ENCODE peak calls at places on chromosomes 5 and 9, in six cellular contexts. G, W, P, L, J and F are unnamed samples.

GRCh38 chr9:108445431-108446018 is 410.3 kb downstream of the ACTL7B start:
- DNase-seq in L (peak; percentile 66), W (no peak), P (no peak), J (no peak), G (no peak), F (no peak)

GRCh38 chr5:140182803-140183367 is 7.9 kb downstream of the CYSTM1 start:
- DNase-seq in W (no peak), G (no peak), L (no peak), P (peak; percentile 15), J (no peak), F (no peak)

GRCh38 chr5:60597570-60597969 is 102.4 kb downstream of the DEPDC1B start:
- DNase-seq in G (no peak), W (no peak), L (no peak), P (no peak), J (no peak), F (no peak)

GRCh38 chr5:163104496-163104895 is 332.9 kb upstream of the CCNG1 start:
- DNase-seq in J (no peak), L (no peak), P (no peak), G (no peak), W (no peak), F (no peak)

GRCh38 chr5:36655171-36655570 is 48.8 kb downstream of the SLC1A3 start:
- DNase-seq in J (no peak), L (peak; percentile 33), W (no peak), P (no peak), G (no peak), F (no peak)

GRCh38 chr5:115699967-115700366 is 74.1 kb upstream of the TMED7 start:
- DNase-seq in G (no peak), L (no peak), P (no peak), W (no peak), J (no peak), F (no peak)

GRCh38 chr9:97741947-97742346 is 44.8 kb upstream of the XPA start:
- DNase-seq in G (no peak), P (no peak), J (no peak), W (no peak), L (no peak), F (no peak)

GRCh38 chr9:81634915-81635516 is 54.3 kb downstream of the TLE1 start:
- DNase-seq in G (no peak), L (no peak), P (peak; percentile 18), W (no peak), J (no peak), F (no peak)

GRCh38 chr5:141488591-141489478 is at the start of gene PCDHGC5:
- DNase-seq in G (no peak), W (no peak), J (no peak), L (peak; percentile 54), P (peak; percentile 60), F (no peak)

GRCh38 chr5:18329346-18329745 is 695.1 kb downstream of the TAF11L14 start:
- DNase-seq in G (no peak), L (no peak), J (no peak), W (no peak), P (peak; percentile 65), F (no peak)

GRCh38 chr9:4335631-4336030 is 35.8 kb upstream of the GLIS3 start:
- DNase-seq in P (no peak), J (no peak), L (no peak), W (no peak), G (no peak), F (no peak)

GRCh38 chr9:110820378-110820777 is 151.8 kb downstream of the MUSK start:
- DNase-seq in W (no peak), G (no peak), J (no peak), L (peak; percentile 10), P (no peak), F (no peak)

GRCh38 chr5:120055858-120056257 is 408.2 kb upstream of the PRR16 start:
- DNase-seq in G (no peak), W (no peak), P (peak; percentile 43), J (no peak), L (no peak), F (no peak)

GRCh38 chr9:126799051-126799450 is 5.8 kb upstream of the ZBTB43 start:
- DNase-seq in P (no peak), G (no peak), J (no peak), W (no peak), L (no peak), F (no peak)